ENCODE peak calls at places on chromosomes 16 and 17, in four cellular contexts. F, R, W and O are unnamed samples.

GRCh38 chr16:25395528-25395927 is 137.9 kb upstream of the ZKSCAN2 start:
- DNase-seq in F (no peak), R (no peak), W (no peak), O (no peak)

GRCh38 chr17:79146562-79146961 is 71.9 kb downstream of the ENGASE start:
- DNase-seq in F (no peak), R (no peak), W (no peak), O (no peak)

GRCh38 chr16:4360538-4361021 is 9.5 kb upstream of the PAM16 start:
- DNase-seq in F (no peak), R (no peak), W (no peak), O (peak; percentile 69)

GRCh38 chr17:81566461-81567126 is 14.4 kb upstream of the FAAP100 start:
- DNase-seq in F (no peak), R (peak; percentile 97), W (peak; percentile 92), O (no peak)

GRCh38 chr17:75587718-75588545 is at the start of gene MYO15B:
- DNase-seq in F (peak; percentile 80), R (no peak), W (no peak), O (peak; percentile 29)

GRCh38 chr17:49659983-49660382 is 17.9 kb downstream of the SPOP start:
- DNase-seq in F (no peak), R (no peak), W (no peak), O (no peak)

GRCh38 chr16:7513429-7513828 is 180.8 kb downstream of the RBFOX1 start:
- DNase-seq in F (no peak), R (no peak), W (peak; percentile 1), O (peak; percentile 17)

GRCh38 chr17:77098884-77099545 is 41.8 kb upstream of the SEC14L1 start:
- DNase-seq in F (no peak), R (no peak), W (no peak), O (no peak)

GRCh38 chr16:11985250-11985649 is 8.7 kb downstream of the SNX29 start:
- DNase-seq in F (no peak), R (no peak), W (no peak), O (no peak)

GRCh38 chr17:49543860-49544259 is 31.8 kb upstream of the NXPH3 start:
- DNase-seq in F (no peak), R (no peak), W (no peak), O (no peak)

GRCh38 chr16:14097182-14097951 is 26.2 kb downstream of the MRTFB start:
- DNase-seq in F (no peak), R (no peak), W (peak; percentile 58), O (no peak)

GRCh38 chr17:38605852-38606645 is at the start of gene SRCIN1:
- DNase-seq in F (peak; percentile 47), R (peak; percentile 46), W (peak; percentile 38), O (peak; percentile 84)

GRCh38 chr16:88886311-88886914 is 20.0 kb upstream of the PABPN1L start:
- DNase-seq in F (no peak), R (no peak), W (no peak), O (no peak)

GRCh38 chr17:40070895-40071719 is 8.3 kb downstream of the THRA start:
- DNase-seq in F (no peak), R (no peak), W (peak; percentile 25), O (no peak)

GRCh38 chr16:53159781-53160436 is 105.1 kb downstream of the CHD9 start:
- DNase-seq in F (peak; percentile 28), R (peak; percentile 60), W (peak; percentile 43), O (peak; percentile 61)

GRCh38 chr17:44004761-44005526 is 522 bp downstream of the NAGS start:
- DNase-seq in F (peak; percentile 53), R (no peak), W (peak; percentile 50), O (no peak)

GRCh38 chr16:61313931-61314330 is 722.3 kb downstream of the CDH8 start:
- DNase-seq in F (no peak), R (no peak), W (no peak), O (no peak)

GRCh38 chr17:66518677-66519076 is 216.3 kb downstream of the PRKCA start:
- DNase-seq in F (no peak), R (no peak), W (no peak), O (no peak)

GRCh38 chr16:29011112-29011511 is 26.3 kb downstream of the LAT start:
- DNase-seq in F (no peak), R (no peak), W (no peak), O (no peak)